ENCODE peak calls at places on chromosomes 12 and 14, in seven cellular contexts. I is breast epithelium, E is GM12878, F is tibial nerve, L is SK-N-SH, B is transverse colon, G is A673. H is an unnamed sample.

GRCh38 chr12:64894827-64895475 is 70.5 kb downstream of the TBC1D30 start:
- DNase-seq in I (no peak), E (no peak), F (no peak), L (no peak), B (no peak), G (no peak), H (no peak)

GRCh38 chr14:53962954-53963490 is 6.4 kb upstream of the BMP4 start:
- DNase-seq in I (no peak), E (no peak), F (no peak), L (no peak), B (no peak), G (no peak), H (no peak)

GRCh38 chr12:123608192-123608591 is 6.3 kb downstream of the DDX55 start:
- DNase-seq in I (no peak), E (no peak), F (no peak), L (no peak), B (no peak), G (no peak), H (no peak)

GRCh38 chr14:49931523-49931922 is 38.6 kb downstream of the ARF6 start:
- DNase-seq in I (no peak), E (no peak), F (no peak), L (no peak), B (no peak), G (no peak), H (no peak)

GRCh38 chr12:119780786-119781434 is 96.2 kb downstream of the CIT start:
- DNase-seq in I (no peak), E (no peak), F (no peak), L (peak; percentile 59), B (peak; percentile 68), G (peak; percentile 33), H (no peak)

GRCh38 chr12:130195369-130195768 is 33.1 kb downstream of the FZD10 start:
- DNase-seq in I (peak; percentile 2), E (no peak), F (no peak), L (no peak), B (no peak), G (no peak), H (no peak)

GRCh38 chr14:102498005-102498677 is 11.4 kb downstream of the ANKRD9 start:
- DNase-seq in I (no peak), E (no peak), F (no peak), L (peak; percentile 59), B (peak; percentile 60), G (peak; percentile 37), H (no peak)

GRCh38 chr12:2813573-2814185 is 1.2 kb downstream of the ITFG2 start:
- DNase-seq in I (no peak), E (no peak), F (no peak), L (peak; percentile 78), B (peak; percentile 55), G (peak; percentile 85), H (no peak)

GRCh38 chr12:87302126-87302732 is 727.0 kb downstream of the C12orf50 start:
- DNase-seq in I (no peak), E (no peak), F (no peak), L (no peak), B (no peak), G (no peak), H (no peak)

GRCh38 chr14:36975834-36976233 is 196.6 kb downstream of the SLC25A21 start:
- DNase-seq in I (no peak), E (no peak), F (no peak), L (no peak), B (no peak), G (peak; percentile 36), H (no peak)

GRCh38 chr14:69625299-69626131 is 14.1 kb downstream of the SUSD6 start:
- DNase-seq in I (no peak), E (peak; percentile 88), F (no peak), L (no peak), B (peak; percentile 70), G (no peak), H (no peak)

GRCh38 chr12:58310368-58310767 is 369.0 kb downstream of the ATP23 start:
- DNase-seq in I (no peak), E (no peak), F (no peak), L (no peak), B (no peak), G (peak; percentile 21), H (no peak)

GRCh38 chr12:2640709-2641108 is 154.1 kb upstream of the FKBP4 start:
- DNase-seq in I (no peak), E (no peak), F (no peak), L (no peak), B (peak; percentile 11), G (peak; percentile 19), H (no peak)

GRCh38 chr12:78209851-78210493 is 379.3 kb downstream of the NAV3 start:
- DNase-seq in I (no peak), E (no peak), F (no peak), L (no peak), B (no peak), G (peak; percentile 17), H (no peak)

GRCh38 chr12:128976120-128976519 is 122.8 kb downstream of the GLT1D1 start:
- DNase-seq in I (no peak), E (no peak), F (no peak), L (no peak), B (peak; percentile 65), G (peak; percentile 13), H (no peak)

GRCh38 chr12:57793920-57794319 is 11.3 kb downstream of the TSFM start:
- DNase-seq in I (no peak), E (no peak), F (no peak), L (no peak), B (no peak), G (no peak), H (no peak)

GRCh38 chr14:56147980-56148901 is 30.0 kb downstream of the PELI2 start:
- DNase-seq in I (no peak), E (no peak), F (no peak), L (no peak), B (no peak), G (no peak), H (no peak)

GRCh38 chr14:20476795-20477194 is 7.6 kb downstream of the PNP start:
- DNase-seq in I (no peak), E (no peak), F (no peak), L (no peak), B (no peak), G (no peak), H (no peak)

GRCh38 chr14:51653855-51654548 is 2.3 kb downstream of the FRMD6 start:
- DNase-seq in I (no peak), E (no peak), F (no peak), L (no peak), B (no peak), G (no peak), H (no peak)

GRCh38 chr14:51651388-51652167 is at the start of gene FRMD6:
- DNase-seq in I (peak; percentile 84), E (peak; percentile 26), F (peak; percentile 77), L (peak; percentile 97), B (peak; percentile 86), G (peak; percentile 90), H (peak; percentile 71)

GRCh38 chr14:51650721-51651387 is 856 bp upstream of the FRMD6 start:
- DNase-seq in I (peak; percentile 36), E (no peak), F (no peak), L (peak; percentile 36), B (peak; percentile 17), G (no peak), H (no peak)

GRCh38 chr14:51653096-51653814 is 1.5 kb downstream of the FRMD6 start:
- DNase-seq in I (no peak), E (no peak), F (no peak), L (no peak), B (no peak), G (peak; percentile 86), H (no peak)

DNA sequence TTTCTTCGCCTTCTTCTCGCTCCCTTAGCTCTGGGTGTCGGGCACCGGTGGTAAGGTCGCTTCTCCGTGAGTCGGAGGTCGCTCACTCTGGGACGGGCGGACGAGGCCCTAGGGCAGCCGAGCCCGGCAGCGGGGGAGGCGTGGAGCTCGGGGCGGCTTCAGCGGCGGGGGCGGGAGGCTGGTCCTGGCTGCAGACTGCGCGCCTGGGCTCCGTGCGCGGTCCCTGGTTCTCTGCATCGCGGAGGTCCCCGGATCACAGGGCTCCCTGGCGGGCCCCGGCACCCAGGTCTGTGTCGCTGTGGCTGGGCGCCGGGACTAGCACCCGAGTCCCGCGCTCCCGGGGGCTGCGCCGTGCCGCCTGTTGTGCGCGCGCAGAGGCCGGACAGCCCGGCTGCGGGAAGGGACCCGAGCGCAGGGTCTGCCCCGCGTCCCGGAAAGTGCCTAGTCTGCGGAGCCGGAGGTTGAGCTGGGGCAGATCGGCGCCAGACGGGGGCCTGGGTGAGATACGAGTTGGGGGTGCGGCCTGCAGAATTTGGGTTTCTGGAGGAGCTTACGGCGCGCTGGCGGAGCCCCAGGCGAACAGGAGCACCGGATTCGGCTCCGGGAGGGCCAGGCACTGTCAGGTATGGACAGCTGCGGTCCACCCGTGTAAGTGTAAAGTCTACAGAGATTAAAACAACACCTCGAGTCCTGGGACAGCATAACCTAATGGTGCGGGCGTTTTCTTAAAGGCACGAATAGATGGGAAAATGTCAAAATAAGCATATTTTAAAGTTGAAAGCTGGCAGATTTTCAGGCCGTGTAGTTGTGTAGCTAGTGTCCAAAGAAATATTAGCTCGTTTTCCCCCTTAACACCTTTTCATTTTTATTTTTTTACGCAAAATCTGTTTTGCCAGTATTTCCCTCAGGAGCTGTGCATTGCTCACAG is 722 bp downstream of the FRMD6 start:
- DNase-seq in I (no peak), E (no peak), F (no peak), L (peak; percentile 74), B (peak; percentile 35), G (no peak), H (no peak)
- TF ChIP-seq CTCF in I (no peak), E (no peak), F (peak; percentile 56), L (no peak), B (no peak), G (peak; percentile 5), H (no peak)

GRCh38 chr14:43729149-43729548 is 777.9 kb downstream of the FSCB start:
- DNase-seq in I (no peak), E (no peak), F (no peak), L (no peak), B (no peak), G (peak; percentile 43), H (no peak)
- TF ChIP-seq CTCF in I (no peak), E (no peak), F (no peak), L (no peak), B (no peak), G (no peak), H (no peak)

GRCh38 chr12:6949063-6949594 is 2.0 kb upstream of the PTPN6 start:
- DNase-seq in I (no peak), E (no peak), F (no peak), L (peak; percentile 55), B (no peak), G (no peak), H (no peak)
- TF ChIP-seq CTCF in I (no peak), E (peak; percentile 21), F (no peak), L (peak; percentile 22), B (no peak), G (no peak), H (no peak)

GRCh38 chr12:1424674-1425395 is 169.5 kb downstream of the FBXL14 start:
- DNase-seq in I (no peak), E (no peak), F (no peak), L (no peak), B (no peak), G (no peak), H (no peak)

GRCh38 chr12:1435044-1435443 is 159.3 kb downstream of the FBXL14 start:
- DNase-seq in I (no peak), E (no peak), F (no peak), L (no peak), B (no peak), G (no peak), H (no peak)

GRCh38 chr12:1425396-1425729 is 169.0 kb downstream of the FBXL14 start:
- DNase-seq in I (no peak), E (no peak), F (no peak), L (no peak), B (no peak), G (no peak), H (no peak)

GRCh38 chr12:1434296-1434955 is 160.0 kb downstream of the FBXL14 start:
- DNase-seq in I (no peak), E (no peak), F (no peak), L (no peak), B (no peak), G (no peak), H (no peak)

GRCh38 chr12:1429980-1430379 is 164.4 kb downstream of the FBXL14 start:
- DNase-seq in I (no peak), E (no peak), F (no peak), L (no peak), B (no peak), G (peak; percentile 11), H (no peak)
- TF ChIP-seq CTCF in I (no peak), E (no peak), F (no peak), L (no peak), B (no peak), G (no peak), H (no peak)

H was measured in activated B cell treated with CpG ODN at 0.5 μM for 24 hours.